ENCODE peak calls at places on chromosomes 1 and 21, in eight cellular contexts. Q is cardiac septum; P is activated gamma-delta T cell treated with Interleukin-2 at 50 U/mL for 16 hours; S is activated naive CD4-positive, alpha-beta T cell treated with anti-CD3 and anti-CD28 coated beads, Interleukin-2, amount 10 ng/mL, durations not matched to agents 7 days and 5 days; U is astrocyte of the hippocampus; A is NCI-H1694 treated with DMSO at 0.1 percent for 48 hours; W is CD4-positive, CD25-positive, alpha-beta regulatory T cell; M is fibroblast of lung. T is an unnamed sample.

GRCh38 chr1:240854367-240854766 is 242.4 kb upstream of the GREM2 start:
- DNase-seq in U (peak), P (no peak), Q (no peak), M (peak), S (no peak), W (no peak), A (no peak), T (no peak)

GRCh38 chr1:171280596-171280995 is 32.3 kb downstream of the FMO1 start:
- DNase-seq in A (no peak), Q (no peak), U (no peak), W (no peak), S (no peak), P (no peak), M (no peak), T (no peak)

GRCh38 chr21:42585881-42586280 is 67.5 kb upstream of the PDE9A start:
- DNase-seq in P (no peak), S (no peak), U (no peak), Q (no peak), M (no peak), A (no peak), W (no peak), T (no peak)

GRCh38 chr1:44642255-44642654 is 32.0 kb downstream of the TMEM53 start:
- DNase-seq in S (no peak), W (no peak), P (no peak), U (no peak), Q (no peak), A (no peak), M (no peak), T (no peak)

GRCh38 chr1:98277111-98277510 is 356.3 kb upstream of the DPYD start:
- DNase-seq in P (no peak), S (no peak), M (peak), W (no peak), U (peak), Q (no peak), A (no peak), T (no peak)

GRCh38 chr1:47658161-47658920 is 220.5 kb downstream of the FOXD2 start:
- DNase-seq in Q (no peak), W (no peak), P (no peak), U (no peak), S (no peak), A (no peak), M (no peak), T (no peak)

GRCh38 chr1:202589190-202589680 is 121.0 kb downstream of the SYT2 start:
- DNase-seq in M (peak), U (peak), A (no peak), S (no peak), W (no peak), P (no peak), Q (peak), T (no peak)

GRCh38 chr1:116671835-116672234 is 4.3 kb upstream of the IGSF3 start:
- DNase-seq in P (no peak), U (peak), M (peak), S (no peak), Q (no peak), W (no peak), A (no peak), T (no peak)

GRCh38 chr1:155989242-155989991 is 11.1 kb upstream of the ARHGEF2 start:
- DNase-seq in W (peak), M (peak), Q (peak), S (peak), U (peak), A (peak), P (peak), T (peak)

GRCh38 chr1:229229721-229230135 is 41.2 kb upstream of the RAB4A start:
- DNase-seq in P (no peak), A (no peak), U (peak), M (no peak), W (no peak), S (no peak), Q (no peak), T (no peak)

GRCh38 chr1:118949317-118949716 is 38.8 kb downstream of the TBX15 start:
- DNase-seq in W (no peak), Q (no peak), U (peak), A (no peak), M (peak), P (no peak), S (no peak), T (no peak)

GRCh38 chr1:99849413-99849743 is 783 bp upstream of the AGL start:
- DNase-seq in U (no peak), Q (no peak), A (no peak), S (no peak), M (no peak), P (no peak), W (no peak), T (no peak)